ENCODE peak calls at places on chromosomes 16 and 17, in seven cellular contexts. D is amniotic stem cell, C is COR-L47, H is T47D, M is SK-N-DZ, E is EH, B is SJSA1. Y is an unnamed sample.

GRCh38 chr16:396199-396598 is 800 bp upstream of the NME4 start:
- DNase-seq in C (no peak), E (no peak), H (no peak), D (no peak), B (no peak), M (no peak), Y (no peak)

GRCh38 chr17:70955441-70955840 is 786.1 kb downstream of the KCNJ2 start:
- DNase-seq in H (no peak), D (no peak), C (no peak), B (no peak), M (no peak), E (no peak), Y (no peak)

GRCh38 chr17:8713878-8714277 is 30.8 kb downstream of the CCDC42 start:
- DNase-seq in D (no peak), M (no peak), B (no peak), C (no peak), H (no peak), E (no peak), Y (no peak)

GRCh38 chr16:3295209-3295608 is 10.0 kb downstream of the TIGD7 start:
- DNase-seq in H (no peak), E (no peak), M (no peak), D (no peak), B (no peak), C (no peak), Y (no peak)

GRCh38 chr16:72174726-72175125 is 2.8 kb upstream of the PMFBP1 start:
- DNase-seq in M (no peak), H (no peak), E (no peak), D (no peak), B (no peak), C (no peak), Y (no peak)

GRCh38 chr16:65782537-65783290 is 583.8 kb upstream of the CDH5 start:
- DNase-seq in H (no peak), C (no peak), M (no peak), D (peak), B (no peak), E (peak), Y (no peak)

GRCh38 chr16:48435319-48435682 is 50.1 kb upstream of the SIAH1 start:
- DNase-seq in B (no peak), M (no peak), C (no peak), E (no peak), H (peak), D (no peak), Y (no peak)

GRCh38 chr16:2048116-2048543 is 345 bp downstream of the TSC2 start:
- DNase-seq in E (no peak), C (no peak), D (no peak), B (no peak), H (no peak), M (no peak), Y (no peak)

GRCh38 chr17:79988163-79988971 is 47.3 kb downstream of the TBC1D16 start:
- DNase-seq in D (peak), H (no peak), C (peak), M (no peak), E (peak), B (peak), Y (no peak)

GRCh38 chr17:29237476-29238132 is 9.1 kb upstream of the CRYBA1 start:
- DNase-seq in D (no peak), M (no peak), H (no peak), C (no peak), E (peak), B (no peak), Y (no peak)

GRCh38 chr17:42163113-42163512 is 8.3 kb upstream of the RAB5C start:
- DNase-seq in H (peak), C (no peak), B (no peak), E (no peak), D (no peak), M (no peak), Y (peak)

GRCh38 chr16:59913666-59914065 is 1179.5 kb upstream of the GOT2 start:
- DNase-seq in E (no peak), D (no peak), C (no peak), B (no peak), H (no peak), M (no peak), Y (no peak)

Y was measured in activated CD8-positive, alpha-beta memory T cell treated with anti-CD3 and anti-CD28 coated beads, Interleukin-2, amount 50 U/mL, for 4 hours.